ENCODE peak calls at places on chromosome 2, in ten cellular contexts. One of them, this sample, is unnamed.

GRCh38 chr2:133657591-133657990 is 89.3 kb upstream of the NCKAP5 start:
- DNase-seq in activated T-helper 1 cell treated with Interleukin-2 at 50 U/mL for 16 hours: no peak
- DNase-seq in activated effector memory CD4-positive, alpha-beta T cell treated with anti-CD3 and anti-CD28 coated beads, Interleukin-2, amount 50 U/mL, for 16 hours: no peak
- DNase-seq in fibroblast of mammary gland: peak; percentile 18
- DNase-seq in NCI-H510A treated with DMSO at 0.1 percent for 48 hours: no peak
- DNase-seq in NCI-H1092 treated with DMSO at 0.1 percent for 48 hours: no peak
- DNase-seq in stomach: no peak
- DNase-seq in upper lobe of left lung: no peak
- DNase-seq in SK-N-SH: no peak
- DNase-seq in activated naive CD4-positive, alpha-beta T cell treated with anti-CD3 and anti-CD28 coated beads, Interleukin-2, amount 50 U/mL, for 16 hours: no peak
- DNase-seq in this sample: no peak

GRCh38 chr2:207725815-207726578 is 14.6 kb downstream of the CCNYL1 start:
- DNase-seq in NCI-H510A treated with DMSO at 0.1 percent for 48 hours: peak; percentile 89
- DNase-seq in NCI-H1092 treated with DMSO at 0.1 percent for 48 hours: peak; percentile 20
- DNase-seq in activated naive CD4-positive, alpha-beta T cell treated with anti-CD3 and anti-CD28 coated beads, Interleukin-2, amount 50 U/mL, for 16 hours: no peak
- DNase-seq in fibroblast of mammary gland: no peak
- DNase-seq in stomach: peak; percentile 38
- DNase-seq in upper lobe of left lung: no peak
- DNase-seq in SK-N-SH: peak; percentile 23
- DNase-seq in activated T-helper 1 cell treated with Interleukin-2 at 50 U/mL for 16 hours: no peak
- DNase-seq in activated effector memory CD4-positive, alpha-beta T cell treated with anti-CD3 and anti-CD28 coated beads, Interleukin-2, amount 50 U/mL, for 16 hours: no peak
- DNase-seq in this sample: no peak

GRCh38 chr2:128169497-128169896 is 78.5 kb downstream of the UGGT1 start:
- DNase-seq in activated naive CD4-positive, alpha-beta T cell treated with anti-CD3 and anti-CD28 coated beads, Interleukin-2, amount 50 U/mL, for 16 hours: no peak
- DNase-seq in SK-N-SH: no peak
- DNase-seq in stomach: no peak
- DNase-seq in NCI-H1092 treated with DMSO at 0.1 percent for 48 hours: no peak
- DNase-seq in activated effector memory CD4-positive, alpha-beta T cell treated with anti-CD3 and anti-CD28 coated beads, Interleukin-2, amount 50 U/mL, for 16 hours: no peak
- DNase-seq in activated T-helper 1 cell treated with Interleukin-2 at 50 U/mL for 16 hours: no peak
- DNase-seq in fibroblast of mammary gland: peak; percentile 23
- DNase-seq in NCI-H510A treated with DMSO at 0.1 percent for 48 hours: no peak
- DNase-seq in upper lobe of left lung: no peak
- DNase-seq in this sample: no peak

GRCh38 chr2:238467062-238467461 is 40.3 kb downstream of the ASB1 start:
- DNase-seq in upper lobe of left lung: no peak
- DNase-seq in SK-N-SH: no peak
- DNase-seq in stomach: no peak
- DNase-seq in NCI-H1092 treated with DMSO at 0.1 percent for 48 hours: no peak
- DNase-seq in activated naive CD4-positive, alpha-beta T cell treated with anti-CD3 and anti-CD28 coated beads, Interleukin-2, amount 50 U/mL, for 16 hours: no peak
- DNase-seq in activated T-helper 1 cell treated with Interleukin-2 at 50 U/mL for 16 hours: no peak
- DNase-seq in NCI-H510A treated with DMSO at 0.1 percent for 48 hours: no peak
- DNase-seq in activated effector memory CD4-positive, alpha-beta T cell treated with anti-CD3 and anti-CD28 coated beads, Interleukin-2, amount 50 U/mL, for 16 hours: no peak
- DNase-seq in fibroblast of mammary gland: no peak
- DNase-seq in this sample: no peak

GRCh38 chr2:17545680-17546613 is 5.5 kb downstream of the VSNL1 start:
- DNase-seq in fibroblast of mammary gland: no peak
- DNase-seq in activated effector memory CD4-positive, alpha-beta T cell treated with anti-CD3 and anti-CD28 coated beads, Interleukin-2, amount 50 U/mL, for 16 hours: no peak
- DNase-seq in stomach: no peak
- DNase-seq in activated naive CD4-positive, alpha-beta T cell treated with anti-CD3 and anti-CD28 coated beads, Interleukin-2, amount 50 U/mL, for 16 hours: no peak
- DNase-seq in upper lobe of left lung: no peak
- DNase-seq in SK-N-SH: no peak
- DNase-seq in activated T-helper 1 cell treated with Interleukin-2 at 50 U/mL for 16 hours: no peak
- DNase-seq in NCI-H510A treated with DMSO at 0.1 percent for 48 hours: no peak
- DNase-seq in NCI-H1092 treated with DMSO at 0.1 percent for 48 hours: no peak
- DNase-seq in this sample: no peak

GRCh38 chr2:57906152-57906732 is 140.4 kb upstream of the VRK2 start:
- DNase-seq in activated effector memory CD4-positive, alpha-beta T cell treated with anti-CD3 and anti-CD28 coated beads, Interleukin-2, amount 50 U/mL, for 16 hours: no peak
- DNase-seq in activated T-helper 1 cell treated with Interleukin-2 at 50 U/mL for 16 hours: no peak
- DNase-seq in stomach: no peak
- DNase-seq in fibroblast of mammary gland: peak; percentile 76
- DNase-seq in activated naive CD4-positive, alpha-beta T cell treated with anti-CD3 and anti-CD28 coated beads, Interleukin-2, amount 50 U/mL, for 16 hours: no peak
- DNase-seq in upper lobe of left lung: no peak
- DNase-seq in NCI-H510A treated with DMSO at 0.1 percent for 48 hours: peak; percentile 61
- DNase-seq in SK-N-SH: peak; percentile 49
- DNase-seq in NCI-H1092 treated with DMSO at 0.1 percent for 48 hours: peak; percentile 44
- DNase-seq in this sample: no peak

GRCh38 chr2:68589963-68590362 is 53.4 kb upstream of the PROKR1 start:
- DNase-seq in upper lobe of left lung: no peak
- DNase-seq in stomach: no peak
- DNase-seq in NCI-H1092 treated with DMSO at 0.1 percent for 48 hours: no peak
- DNase-seq in SK-N-SH: no peak
- DNase-seq in activated naive CD4-positive, alpha-beta T cell treated with anti-CD3 and anti-CD28 coated beads, Interleukin-2, amount 50 U/mL, for 16 hours: no peak
- DNase-seq in fibroblast of mammary gland: no peak
- DNase-seq in NCI-H510A treated with DMSO at 0.1 percent for 48 hours: no peak
- DNase-seq in activated effector memory CD4-positive, alpha-beta T cell treated with anti-CD3 and anti-CD28 coated beads, Interleukin-2, amount 50 U/mL, for 16 hours: no peak
- DNase-seq in activated T-helper 1 cell treated with Interleukin-2 at 50 U/mL for 16 hours: no peak
- DNase-seq in this sample: no peak

GRCh38 chr2:119136872-119137271 is 21.7 kb downstream of the C1QL2 start:
- DNase-seq in NCI-H1092 treated with DMSO at 0.1 percent for 48 hours: no peak
- DNase-seq in fibroblast of mammary gland: no peak
- DNase-seq in activated effector memory CD4-positive, alpha-beta T cell treated with anti-CD3 and anti-CD28 coated beads, Interleukin-2, amount 50 U/mL, for 16 hours: no peak
- DNase-seq in activated T-helper 1 cell treated with Interleukin-2 at 50 U/mL for 16 hours: no peak
- DNase-seq in stomach: no peak
- DNase-seq in SK-N-SH: no peak
- DNase-seq in NCI-H510A treated with DMSO at 0.1 percent for 48 hours: no peak
- DNase-seq in upper lobe of left lung: no peak
- DNase-seq in activated naive CD4-positive, alpha-beta T cell treated with anti-CD3 and anti-CD28 coated beads, Interleukin-2, amount 50 U/mL, for 16 hours: no peak
- DNase-seq in this sample: no peak

GRCh38 chr2:178448968-178449661 is 1.9 kb downstream of the PRKRA start:
- DNase-seq in upper lobe of left lung: no peak
- DNase-seq in NCI-H1092 treated with DMSO at 0.1 percent for 48 hours: no peak
- DNase-seq in NCI-H510A treated with DMSO at 0.1 percent for 48 hours: no peak
- DNase-seq in activated effector memory CD4-positive, alpha-beta T cell treated with anti-CD3 and anti-CD28 coated beads, Interleukin-2, amount 50 U/mL, for 16 hours: no peak
- DNase-seq in SK-N-SH: no peak
- DNase-seq in activated naive CD4-positive, alpha-beta T cell treated with anti-CD3 and anti-CD28 coated beads, Interleukin-2, amount 50 U/mL, for 16 hours: no peak
- DNase-seq in stomach: no peak
- DNase-seq in activated T-helper 1 cell treated with Interleukin-2 at 50 U/mL for 16 hours: no peak
- DNase-seq in fibroblast of mammary gland: no peak
- DNase-seq in this sample: no peak

GRCh38 chr2:174633621-174633927 is 36.0 kb upstream of the WIPF1 start:
- DNase-seq in activated effector memory CD4-positive, alpha-beta T cell treated with anti-CD3 and anti-CD28 coated beads, Interleukin-2, amount 50 U/mL, for 16 hours: no peak
- DNase-seq in activated T-helper 1 cell treated with Interleukin-2 at 50 U/mL for 16 hours: no peak
- DNase-seq in SK-N-SH: no peak
- DNase-seq in upper lobe of left lung: no peak
- DNase-seq in fibroblast of mammary gland: peak; percentile 38
- DNase-seq in NCI-H510A treated with DMSO at 0.1 percent for 48 hours: no peak
- DNase-seq in NCI-H1092 treated with DMSO at 0.1 percent for 48 hours: no peak
- DNase-seq in activated naive CD4-positive, alpha-beta T cell treated with anti-CD3 and anti-CD28 coated beads, Interleukin-2, amount 50 U/mL, for 16 hours: no peak
- DNase-seq in stomach: no peak
- DNase-seq in this sample: no peak

GRCh38 chr2:235649418-235649817 is 155.6 kb downstream of the AGAP1 start:
- DNase-seq in stomach: no peak
- DNase-seq in activated T-helper 1 cell treated with Interleukin-2 at 50 U/mL for 16 hours: no peak
- DNase-seq in fibroblast of mammary gland: no peak
- DNase-seq in NCI-H1092 treated with DMSO at 0.1 percent for 48 hours: no peak
- DNase-seq in NCI-H510A treated with DMSO at 0.1 percent for 48 hours: no peak
- DNase-seq in upper lobe of left lung: no peak
- DNase-seq in activated effector memory CD4-positive, alpha-beta T cell treated with anti-CD3 and anti-CD28 coated beads, Interleukin-2, amount 50 U/mL, for 16 hours: no peak
- DNase-seq in activated naive CD4-positive, alpha-beta T cell treated with anti-CD3 and anti-CD28 coated beads, Interleukin-2, amount 50 U/mL, for 16 hours: no peak
- DNase-seq in SK-N-SH: no peak
- DNase-seq in this sample: no peak

GRCh38 chr2:34241905-34242740 is 643.0 kb upstream of the FAM98A start:
- DNase-seq in upper lobe of left lung: peak; percentile 15
- DNase-seq in stomach: peak; percentile 60
- DNase-seq in fibroblast of mammary gland: no peak
- DNase-seq in activated naive CD4-positive, alpha-beta T cell treated with anti-CD3 and anti-CD28 coated beads, Interleukin-2, amount 50 U/mL, for 16 hours: no peak
- DNase-seq in NCI-H1092 treated with DMSO at 0.1 percent for 48 hours: no peak
- DNase-seq in SK-N-SH: no peak
- DNase-seq in NCI-H510A treated with DMSO at 0.1 percent for 48 hours: no peak
- DNase-seq in activated effector memory CD4-positive, alpha-beta T cell treated with anti-CD3 and anti-CD28 coated beads, Interleukin-2, amount 50 U/mL, for 16 hours: no peak
- DNase-seq in activated T-helper 1 cell treated with Interleukin-2 at 50 U/mL for 16 hours: no peak
- DNase-seq in this sample: no peak

GRCh38 chr2:6977095-6977777 is 60.0 kb downstream of the RNF144A start:
- DNase-seq in activated effector memory CD4-positive, alpha-beta T cell treated with anti-CD3 and anti-CD28 coated beads, Interleukin-2, amount 50 U/mL, for 16 hours: no peak
- DNase-seq in activated T-helper 1 cell treated with Interleukin-2 at 50 U/mL for 16 hours: no peak
- DNase-seq in SK-N-SH: no peak
- DNase-seq in NCI-H510A treated with DMSO at 0.1 percent for 48 hours: peak; percentile 50
- DNase-seq in activated naive CD4-positive, alpha-beta T cell treated with anti-CD3 and anti-CD28 coated beads, Interleukin-2, amount 50 U/mL, for 16 hours: no peak
- DNase-seq in upper lobe of left lung: peak; percentile 47
- DNase-seq in NCI-H1092 treated with DMSO at 0.1 percent for 48 hours: peak; percentile 68
- DNase-seq in fibroblast of mammary gland: peak; percentile 74
- DNase-seq in stomach: peak; percentile 74
- DNase-seq in this sample: no peak

GRCh38 chr2:79833235-79833878 is 320.5 kb downstream of the CTNNA2 start:
- DNase-seq in NCI-H1092 treated with DMSO at 0.1 percent for 48 hours: no peak
- DNase-seq in activated naive CD4-positive, alpha-beta T cell treated with anti-CD3 and anti-CD28 coated beads, Interleukin-2, amount 50 U/mL, for 16 hours: no peak
- DNase-seq in stomach: no peak
- DNase-seq in activated effector memory CD4-positive, alpha-beta T cell treated with anti-CD3 and anti-CD28 coated beads, Interleukin-2, amount 50 U/mL, for 16 hours: no peak
- DNase-seq in upper lobe of left lung: no peak
- DNase-seq in activated T-helper 1 cell treated with Interleukin-2 at 50 U/mL for 16 hours: no peak
- DNase-seq in SK-N-SH: no peak
- DNase-seq in NCI-H510A treated with DMSO at 0.1 percent for 48 hours: no peak
- DNase-seq in fibroblast of mammary gland: no peak
- DNase-seq in this sample: no peak

GRCh38 chr2:85681354-85681728 is 12.8 kb upstream of the GNLY start:
- DNase-seq in activated effector memory CD4-positive, alpha-beta T cell treated with anti-CD3 and anti-CD28 coated beads, Interleukin-2, amount 50 U/mL, for 16 hours: peak; percentile 34
- DNase-seq in upper lobe of left lung: no peak
- DNase-seq in stomach: no peak
- DNase-seq in activated naive CD4-positive, alpha-beta T cell treated with anti-CD3 and anti-CD28 coated beads, Interleukin-2, amount 50 U/mL, for 16 hours: no peak
- DNase-seq in fibroblast of mammary gland: peak; percentile 40
- DNase-seq in SK-N-SH: no peak
- DNase-seq in NCI-H1092 treated with DMSO at 0.1 percent for 48 hours: no peak
- DNase-seq in activated T-helper 1 cell treated with Interleukin-2 at 50 U/mL for 16 hours: no peak
- DNase-seq in NCI-H510A treated with DMSO at 0.1 percent for 48 hours: no peak
- DNase-seq in this sample: no peak

GRCh38 chr2:240220371-240220770 is 79.9 kb upstream of the OTOS start:
- DNase-seq in upper lobe of left lung: no peak
- DNase-seq in stomach: no peak
- DNase-seq in NCI-H510A treated with DMSO at 0.1 percent for 48 hours: no peak
- DNase-seq in activated T-helper 1 cell treated with Interleukin-2 at 50 U/mL for 16 hours: no peak
- DNase-seq in fibroblast of mammary gland: no peak
- DNase-seq in NCI-H1092 treated with DMSO at 0.1 percent for 48 hours: no peak
- DNase-seq in activated effector memory CD4-positive, alpha-beta T cell treated with anti-CD3 and anti-CD28 coated beads, Interleukin-2, amount 50 U/mL, for 16 hours: no peak
- DNase-seq in activated naive CD4-positive, alpha-beta T cell treated with anti-CD3 and anti-CD28 coated beads, Interleukin-2, amount 50 U/mL, for 16 hours: no peak
- DNase-seq in SK-N-SH: no peak
- DNase-seq in this sample: no peak